ENCODE peak calls at places on chromosomes 7 and 10, in six cellular contexts. J is SK-N-DZ; C is T-cell; W is GM23248; Q is BJ; K is activated naive CD4-positive, alpha-beta T cell treated with Interleukin-2 at 50 U/mL for 16 hours. M is an unnamed sample.

GRCh38 chr7:46886669-46887374 is 695.1 kb downstream of the TNS3 start:
- DNase-seq in Q (no peak), W (no peak), K (no peak), J (peak), C (no peak), M (no peak)

GRCh38 chr10:110413049-110413783 is 84.5 kb upstream of the DUSP5 start:
- DNase-seq in Q (no peak), J (no peak), W (no peak), C (no peak), K (no peak), M (no peak)

GRCh38 chr7:28114056-28114455 is 66.5 kb downstream of the JAZF1 start:
- DNase-seq in J (no peak), Q (no peak), W (no peak), C (no peak), K (no peak), M (peak)

GRCh38 chr10:12405342-12406320 is 56.3 kb downstream of the CAMK1D start:
- DNase-seq in W (no peak), J (no peak), K (no peak), C (no peak), Q (no peak), M (no peak)

GRCh38 chr7:43758861-43759683 is 592 bp downstream of the BLVRA start:
- DNase-seq in Q (no peak), J (peak), K (peak), W (peak), C (peak), M (peak)

GRCh38 chr7:2555121-2556052 is at the start of gene BRAT1:
- DNase-seq in C (peak), K (peak), J (peak), Q (peak), W (peak), M (peak)

GRCh38 chr7:1259621-1260020 is 26.9 kb downstream of the UNCX start:
- DNase-seq in J (no peak), C (no peak), W (no peak), K (no peak), Q (no peak), M (no peak)

GRCh38 chr7:137342340-137342739 is 1.2 kb downstream of the PTN start:
- DNase-seq in C (no peak), W (peak), K (no peak), Q (no peak), J (no peak), M (no peak)

GRCh38 chr10:84540617-84541288 is 212.4 kb downstream of the CCSER2 start:
- DNase-seq in K (peak), C (peak), J (no peak), Q (no peak), W (peak), M (no peak)

M was measured in NCI-H2081.